ENCODE peak calls at places on chromosomes 5 and 9, in six cellular contexts. One of them, this sample, is unnamed.

GRCh38 chr5:30574761-30575160 is 618.7 kb upstream of the CDH6 start:
- DNase-seq in left lung: no peak
- DNase-seq in cardiac muscle cell: no peak
- DNase-seq in AG10803: no peak
- DNase-seq in ovary: no peak
- DNase-seq in adrenal gland: no peak
- DNase-seq in this sample: peak; percentile 33

GRCh38 chr9:14358523-14358922 is 44.6 kb upstream of the NFIB start:
- DNase-seq in left lung: no peak
- DNase-seq in cardiac muscle cell: no peak
- DNase-seq in AG10803: no peak
- DNase-seq in ovary: no peak
- DNase-seq in adrenal gland: no peak
- DNase-seq in this sample: no peak

GRCh38 chr9:16542290-16542689 is 328.2 kb downstream of the BNC2 start:
- DNase-seq in left lung: no peak
- DNase-seq in cardiac muscle cell: no peak
- DNase-seq in AG10803: no peak
- DNase-seq in ovary: no peak
- DNase-seq in adrenal gland: no peak
- DNase-seq in this sample: no peak

GRCh38 chr9:29730096-29730621 is 2156.9 kb upstream of the C9orf72 start:
- DNase-seq in left lung: no peak
- DNase-seq in cardiac muscle cell: no peak
- DNase-seq in AG10803: no peak
- DNase-seq in ovary: no peak
- DNase-seq in adrenal gland: no peak
- DNase-seq in this sample: no peak

GRCh38 chr9:78115073-78115472 is 83.5 kb upstream of the GNAQ start:
- DNase-seq in left lung: no peak
- DNase-seq in cardiac muscle cell: peak; percentile 9
- DNase-seq in AG10803: no peak
- DNase-seq in ovary: no peak
- DNase-seq in adrenal gland: no peak
- DNase-seq in this sample: no peak

GRCh38 chr9:4620046-4620765 is 41.9 kb upstream of the PLPP6 start:
- DNase-seq in left lung: no peak
- DNase-seq in cardiac muscle cell: no peak
- DNase-seq in AG10803: no peak
- DNase-seq in ovary: no peak
- DNase-seq in adrenal gland: no peak
- DNase-seq in this sample: no peak

GRCh38 chr5:157130933-157131332 is 11.7 kb downstream of the MED7 start:
- DNase-seq in left lung: no peak
- DNase-seq in cardiac muscle cell: peak; percentile 62
- DNase-seq in AG10803: no peak
- DNase-seq in ovary: no peak
- DNase-seq in adrenal gland: no peak
- DNase-seq in this sample: no peak

GRCh38 chr9:113390192-113390960 is 10.7 kb downstream of the ALAD start:
- DNase-seq in left lung: no peak
- DNase-seq in cardiac muscle cell: no peak
- DNase-seq in AG10803: no peak
- DNase-seq in ovary: no peak
- DNase-seq in adrenal gland: no peak
- DNase-seq in this sample: no peak

GRCh38 chr5:116380615-116381014 is 194.0 kb downstream of the SEMA6A start:
- DNase-seq in left lung: no peak
- DNase-seq in cardiac muscle cell: no peak
- DNase-seq in AG10803: no peak
- DNase-seq in ovary: no peak
- DNase-seq in adrenal gland: no peak
- DNase-seq in this sample: no peak

GRCh38 chr9:119234636-119235035 is 134.6 kb downstream of the BRINP1 start:
- DNase-seq in left lung: no peak
- DNase-seq in cardiac muscle cell: no peak
- DNase-seq in AG10803: no peak
- DNase-seq in ovary: no peak
- DNase-seq in adrenal gland: no peak
- DNase-seq in this sample: no peak

GRCh38 chr5:1667648-1668140 is 131.9 kb downstream of the MRPL36 start:
- DNase-seq in left lung: no peak
- DNase-seq in cardiac muscle cell: no peak
- DNase-seq in AG10803: no peak
- DNase-seq in ovary: no peak
- DNase-seq in adrenal gland: no peak
- DNase-seq in this sample: no peak
- H3K4me3 ChIP-seq in left lung: no peak overlapping the region
- H3K4me3 ChIP-seq in cardiac muscle cell: peak overlapping the region; percentile 42
- H3K4me3 ChIP-seq in AG10803: no peak overlapping the region
- H3K4me3 ChIP-seq in ovary: no peak overlapping the region
- H3K4me3 ChIP-seq in adrenal gland: peak overlapping the region; percentile 45
- H3K4me3 ChIP-seq in this sample: no peak overlapping the region

DNA sequence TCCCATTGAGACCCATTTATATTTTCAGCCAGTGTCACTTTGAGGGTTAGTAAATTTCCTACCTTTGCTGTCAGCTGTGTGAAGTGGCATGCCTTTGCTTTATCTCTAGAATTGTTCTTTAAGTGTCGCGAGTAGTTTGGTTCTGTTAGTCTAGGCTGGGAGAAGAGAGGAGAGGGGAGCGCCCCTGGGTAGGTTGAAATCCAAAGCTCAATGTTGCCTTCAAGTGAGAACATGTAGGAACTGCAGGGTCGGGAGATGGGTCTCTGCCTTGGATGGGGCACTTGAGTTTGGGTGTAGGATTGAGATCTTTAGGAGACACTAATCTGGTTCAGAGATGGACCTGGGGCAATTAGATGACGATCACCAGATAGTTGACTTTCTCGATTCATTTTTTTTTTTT is 46.3 kb downstream of the STC2 start:
- DNase-seq in left lung: no peak
- DNase-seq in cardiac muscle cell: peak; percentile 94
- DNase-seq in AG10803: no peak
- DNase-seq in ovary: no peak
- DNase-seq in adrenal gland: no peak
- DNase-seq in this sample: no peak
- TF ChIP-seq CTCF in left lung: no peak
- TF ChIP-seq CTCF in cardiac muscle cell: peak; percentile 54
- TF ChIP-seq CTCF in AG10803: peak; percentile 36
- TF ChIP-seq CTCF in ovary: no peak
- TF ChIP-seq CTCF in adrenal gland: no peak
- TF ChIP-seq CTCF in this sample: peak; percentile 53

GRCh38 chr9:20685769-20686168 is 1.7 kb downstream of the FOCAD start:
- DNase-seq in left lung: no peak
- DNase-seq in cardiac muscle cell: no peak
- DNase-seq in AG10803: no peak
- DNase-seq in ovary: no peak
- DNase-seq in adrenal gland: no peak
- DNase-seq in this sample: no peak
- H3K4me3 ChIP-seq in left lung: no peak overlapping the region
- H3K4me3 ChIP-seq in cardiac muscle cell: no peak overlapping the region
- H3K4me3 ChIP-seq in AG10803: no peak overlapping the region
- H3K4me3 ChIP-seq in ovary: no peak overlapping the region
- H3K4me3 ChIP-seq in adrenal gland: peak overlapping the region; percentile 87
- H3K4me3 ChIP-seq in this sample: no peak overlapping the region

DNA sequence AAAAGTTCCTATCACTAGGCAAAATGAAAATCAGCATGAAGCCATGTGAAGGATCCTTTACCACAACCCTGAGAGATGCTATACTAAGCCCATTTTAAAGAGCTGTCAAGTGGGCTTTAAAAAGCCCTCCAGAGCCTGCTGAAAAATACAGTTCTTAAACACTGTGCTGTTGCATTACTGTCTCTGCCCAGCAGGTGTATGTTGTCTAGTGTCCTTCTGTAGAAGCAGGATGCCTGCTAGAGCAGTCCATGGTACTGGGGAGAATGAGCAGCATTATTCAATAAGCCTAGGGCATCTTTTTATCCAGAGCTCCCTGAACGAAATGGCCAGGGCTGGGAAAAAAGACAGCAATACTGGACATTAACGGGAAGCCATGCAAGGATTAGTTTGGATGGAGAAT is 126.2 kb upstream of the PLCXD3 start:
- DNase-seq in left lung: no peak
- DNase-seq in cardiac muscle cell: peak; percentile 72
- DNase-seq in AG10803: peak; percentile 9
- DNase-seq in ovary: no peak
- DNase-seq in adrenal gland: no peak
- DNase-seq in this sample: peak; percentile 21
- TF ChIP-seq CTCF in left lung: no peak
- TF ChIP-seq CTCF in cardiac muscle cell: peak; percentile 41
- TF ChIP-seq CTCF in AG10803: peak; percentile 37
- TF ChIP-seq CTCF in ovary: no peak
- TF ChIP-seq CTCF in adrenal gland: no peak
- TF ChIP-seq CTCF in this sample: peak; percentile 51

DNA sequence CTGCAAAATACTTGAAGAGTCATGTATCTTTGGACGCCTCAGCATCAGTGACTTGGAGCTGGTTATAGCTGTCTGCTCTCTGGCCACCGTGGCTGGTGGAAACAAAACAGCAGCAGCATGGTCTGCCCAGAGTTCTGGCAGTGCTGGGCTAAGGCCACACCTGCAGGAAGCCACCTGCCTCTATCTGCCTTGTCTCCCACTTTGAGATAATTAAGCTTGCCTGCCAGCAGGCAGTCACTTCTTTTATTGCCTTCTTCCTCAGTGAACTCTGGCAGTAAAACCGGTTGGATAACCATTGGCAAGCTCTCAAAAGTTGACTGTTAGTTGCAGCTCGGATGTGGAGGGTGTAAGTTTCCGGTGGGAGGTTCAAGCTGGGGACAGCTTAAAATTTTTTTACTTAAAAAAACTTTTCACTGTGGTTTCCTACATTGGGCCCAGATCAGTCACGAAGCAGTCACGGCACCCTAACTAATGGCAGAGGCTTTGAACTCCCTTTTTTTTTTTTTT is 4.9 kb downstream of the SMIM3 start:
- DNase-seq in left lung: no peak
- DNase-seq in cardiac muscle cell: no peak
- DNase-seq in AG10803: peak; percentile 96
- DNase-seq in ovary: peak; percentile 61
- DNase-seq in adrenal gland: peak; percentile 61
- DNase-seq in this sample: peak; percentile 94
- H3K4me3 ChIP-seq in left lung: no peak overlapping the region
- H3K4me3 ChIP-seq in cardiac muscle cell: no peak overlapping the region
- H3K4me3 ChIP-seq in AG10803: peak overlapping the region; percentile 7
- H3K4me3 ChIP-seq in ovary: no peak overlapping the region
- H3K4me3 ChIP-seq in adrenal gland: peak overlapping the region; percentile 17
- H3K4me3 ChIP-seq in this sample: no peak overlapping the region

GRCh38 chr9:112091805-112092204 is 83.3 kb downstream of the SUSD1 start:
- DNase-seq in left lung: no peak
- DNase-seq in cardiac muscle cell: peak; percentile 35
- DNase-seq in AG10803: peak; percentile 35
- DNase-seq in ovary: no peak
- DNase-seq in adrenal gland: peak; percentile 37
- DNase-seq in this sample: peak; percentile 19
- TF ChIP-seq CTCF in left lung: no peak
- TF ChIP-seq CTCF in cardiac muscle cell: peak; percentile 39
- TF ChIP-seq CTCF in AG10803: peak; percentile 58
- TF ChIP-seq CTCF in ovary: no peak
- TF ChIP-seq CTCF in adrenal gland: peak; percentile 43
- TF ChIP-seq CTCF in this sample: peak; percentile 58

GRCh38 chr5:178471666-178472065 is 118.5 kb downstream of the COL23A1 start:
- DNase-seq in left lung: no peak
- DNase-seq in cardiac muscle cell: no peak
- DNase-seq in AG10803: no peak
- DNase-seq in ovary: no peak
- DNase-seq in adrenal gland: no peak
- DNase-seq in this sample: no peak

GRCh38 chr5:178472138-178472537 is 118.1 kb downstream of the COL23A1 start:
- DNase-seq in left lung: no peak
- DNase-seq in cardiac muscle cell: no peak
- DNase-seq in AG10803: no peak
- DNase-seq in ovary: no peak
- DNase-seq in adrenal gland: no peak
- DNase-seq in this sample: no peak

GRCh38 chr5:178469975-178470692 is 120.1 kb downstream of the COL23A1 start:
- DNase-seq in left lung: peak; percentile 53
- DNase-seq in cardiac muscle cell: no peak
- DNase-seq in AG10803: no peak
- DNase-seq in ovary: no peak
- DNase-seq in adrenal gland: no peak
- DNase-seq in this sample: no peak

GRCh38 chr5:178469011-178469974 is 120.9 kb downstream of the COL23A1 start:
- DNase-seq in left lung: peak; percentile 49
- DNase-seq in cardiac muscle cell: no peak
- DNase-seq in AG10803: no peak
- DNase-seq in ovary: no peak
- DNase-seq in adrenal gland: no peak
- DNase-seq in this sample: no peak

DNA sequence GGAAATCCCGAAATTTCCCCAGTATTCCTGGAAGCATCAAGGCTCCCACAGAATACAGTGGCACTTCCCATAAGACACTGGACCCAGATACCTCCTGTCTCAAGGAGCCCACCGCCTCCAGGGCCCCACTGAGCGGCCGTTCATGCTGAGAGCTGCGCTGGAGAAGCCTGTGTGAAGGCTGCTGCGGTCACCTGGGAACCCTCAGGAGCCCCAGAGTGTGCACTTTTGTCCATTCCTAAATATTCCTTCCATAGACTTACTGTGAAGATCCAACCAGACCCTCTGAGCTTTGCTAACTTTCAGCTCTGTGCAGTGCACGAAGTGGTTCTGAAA is 119.5 kb downstream of the COL23A1 start:
- DNase-seq in left lung: peak; percentile 55
- DNase-seq in cardiac muscle cell: no peak
- DNase-seq in AG10803: no peak
- DNase-seq in ovary: no peak
- DNase-seq in adrenal gland: no peak
- DNase-seq in this sample: no peak
- H3K4me3 ChIP-seq in left lung: no peak overlapping the region
- H3K4me3 ChIP-seq in cardiac muscle cell: no peak overlapping the region
- H3K4me3 ChIP-seq in AG10803: no peak overlapping the region
- H3K4me3 ChIP-seq in ovary: no peak overlapping the region
- H3K4me3 ChIP-seq in adrenal gland: no peak overlapping the region
- H3K4me3 ChIP-seq in this sample: no peak overlapping the region

GRCh38 chr5:150154618-150155134 is 969 bp downstream of the PDGFRB start:
- DNase-seq in left lung: no peak
- DNase-seq in cardiac muscle cell: no peak
- DNase-seq in AG10803: no peak
- DNase-seq in ovary: no peak
- DNase-seq in adrenal gland: no peak
- DNase-seq in this sample: no peak
- TF ChIP-seq CTCF in left lung: no peak
- TF ChIP-seq CTCF in cardiac muscle cell: peak; percentile 6
- TF ChIP-seq CTCF in AG10803: peak; percentile 1
- TF ChIP-seq CTCF in ovary: no peak
- TF ChIP-seq CTCF in adrenal gland: no peak
- TF ChIP-seq CTCF in this sample: peak; percentile 25

DNA sequence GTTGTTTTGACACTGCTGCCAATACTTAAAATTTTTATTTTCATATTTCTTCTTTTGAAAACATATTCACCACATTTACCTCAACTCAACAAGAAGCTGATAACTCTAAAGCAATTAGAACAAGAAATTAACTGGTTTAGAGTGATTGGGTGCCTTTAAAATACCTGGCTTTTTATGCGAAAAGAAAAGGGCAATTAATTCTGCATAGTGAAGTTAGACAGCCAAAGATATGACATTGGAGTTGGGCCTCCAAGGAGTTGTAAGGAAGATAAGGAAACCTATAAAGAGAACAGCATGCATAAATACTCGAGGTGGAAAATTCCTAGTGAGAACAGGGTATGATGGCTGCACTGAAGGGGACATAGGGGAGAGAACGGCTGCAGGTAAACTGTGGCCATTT is 9.6 kb downstream of the AK6 start:
- DNase-seq in left lung: no peak
- DNase-seq in cardiac muscle cell: no peak
- DNase-seq in AG10803: no peak
- DNase-seq in ovary: no peak
- DNase-seq in adrenal gland: no peak
- DNase-seq in this sample: no peak
- H3K4me3 ChIP-seq in left lung: no peak overlapping the region
- H3K4me3 ChIP-seq in cardiac muscle cell: no peak overlapping the region
- H3K4me3 ChIP-seq in AG10803: no peak overlapping the region
- H3K4me3 ChIP-seq in ovary: no peak overlapping the region
- H3K4me3 ChIP-seq in adrenal gland: no peak overlapping the region
- H3K4me3 ChIP-seq in this sample: no peak overlapping the region